ENCODE peak calls at places on chromosome 2, in five cellular contexts. P is HT-29, W is Calu3, S is A172, V is tibial artery. X is an unnamed sample.

GRCh38 chr2:20479835-20480234 is 33.0 kb downstream of the RHOB start:
- DNase-seq in S (no peak), V (peak), P (no peak), W (no peak), X (no peak)

GRCh38 chr2:42809876-42810125 is 17.4 kb upstream of the HAAO start:
- DNase-seq in W (peak), P (no peak), S (peak), V (peak), X (peak)

GRCh38 chr2:64276417-64277095 is 132.3 kb upstream of the PELI1 start:
- DNase-seq in V (no peak), P (no peak), W (no peak), S (peak), X (peak)

GRCh38 chr2:71154279-71154678 is 23.8 kb downstream of the MPHOSPH10 start:
- DNase-seq in S (no peak), W (no peak), P (no peak), V (no peak), X (no peak)

GRCh38 chr2:86704482-86704971 is 15.6 kb upstream of the RMND5A start:
- DNase-seq in S (peak), W (peak), V (no peak), P (peak), X (no peak)

GRCh38 chr2:80322958-80323357 is 18.4 kb upstream of the LRRTM1 start:
- DNase-seq in P (no peak), V (no peak), W (no peak), S (no peak), X (peak)

GRCh38 chr2:109242654-109243331 is 113.8 kb downstream of the SH3RF3 start:
- DNase-seq in V (no peak), S (peak), W (peak), P (no peak), X (no peak)

GRCh38 chr2:138321458-138321857 is 180.1 kb upstream of the SPOPL start:
- DNase-seq in S (no peak), V (no peak), W (no peak), P (peak), X (no peak)

GRCh38 chr2:217853301-217853881 is 149.4 kb downstream of the TNS1 start:
- DNase-seq in W (no peak), S (peak), V (no peak), P (no peak), X (no peak)

GRCh38 chr2:1618191-1618961 is 125.9 kb downstream of the PXDN start:
- DNase-seq in P (no peak), W (no peak), S (no peak), V (peak), X (no peak)

GRCh38 chr2:99101697-99102096 is 39.8 kb upstream of the C2orf15 start:
- DNase-seq in P (peak), S (no peak), V (no peak), W (no peak), X (peak)

GRCh38 chr2:67516899-67517530 is 119.9 kb downstream of the ETAA1 start:
- DNase-seq in W (no peak), S (peak), V (no peak), P (no peak), X (no peak)

GRCh38 chr2:118569876-118570535 is 277.4 kb downstream of the EN1 start:
- DNase-seq in V (no peak), P (no peak), W (no peak), S (no peak), X (no peak)

GRCh38 chr2:240879105-240879504 is 10.5 kb downstream of the AGXT start:
- DNase-seq in V (no peak), W (no peak), P (no peak), S (no peak), X (no peak)

GRCh38 chr2:222753251-222753824 is 81.9 kb downstream of the MOGAT1 start:
- DNase-seq in S (no peak), W (no peak), P (no peak), V (no peak), X (no peak)

GRCh38 chr2:101173707-101174295 is 22.6 kb upstream of the TBC1D8 start:
- DNase-seq in S (no peak), V (no peak), W (no peak), P (no peak), X (no peak)

GRCh38 chr2:12606472-12607000 is 110.2 kb upstream of the TRIB2 start:
- DNase-seq in V (no peak), W (no peak), S (peak), P (no peak), X (no peak)

GRCh38 chr2:190882327-190882766 is 1.7 kb downstream of the GLS start:
- DNase-seq in P (peak), S (no peak), V (no peak), W (no peak), X (no peak)

GRCh38 chr2:120625865-120626560 is 109.7 kb upstream of the GLI2 start:
- DNase-seq in W (peak), S (peak), P (peak), V (peak), X (no peak)

GRCh38 chr2:189060096-189060642 is 86.0 kb downstream of the COL3A1 start:
- DNase-seq in P (no peak), W (no peak), V (no peak), S (no peak), X (no peak)

GRCh38 chr2:164126960-164127359 is 391.2 kb upstream of the FIGN start:
- DNase-seq in W (no peak), P (no peak), S (no peak), V (no peak), X (no peak)

GRCh38 chr2:96088340-96089335 is 27.7 kb downstream of the ADRA2B start:
- DNase-seq in P (no peak), V (no peak), W (no peak), S (no peak), X (no peak)

GRCh38 chr2:119713819-119714490 is 35.0 kb downstream of the TMEM177 start:
- DNase-seq in P (no peak), W (no peak), S (no peak), V (no peak), X (no peak)

GRCh38 chr2:141041281-141041680 is 1089.5 kb downstream of the LRP1B start:
- DNase-seq in P (no peak), W (no peak), V (no peak), S (no peak), X (no peak)

GRCh38 chr2:74728842-74729241 is 74.8 kb downstream of the SEMA4F start:
- DNase-seq in S (no peak), V (no peak), P (no peak), W (no peak), X (no peak)

GRCh38 chr2:209097168-209097567 is 326.7 kb upstream of the MAP2 start:
- DNase-seq in V (no peak), S (no peak), P (no peak), W (no peak), X (peak)

X was measured in GM23338.